ENCODE peak calls at places on chromosomes 6 and 20, in seven cellular contexts. One of them, this sample, is unnamed.

GRCh38 chr6:46490425-46491200 is 636 bp downstream of the RCAN2 start:
- DNase-seq in central memory CD4-positive, alpha-beta T cell: no peak
- DNase-seq in activated CD4-positive, alpha-beta T cell treated with anti-CD3 and anti-CD28 coated beads for 24 hours: no peak
- DNase-seq in NCI-H2171 treated with DMSO at 0.1 percent for 48 hours: no peak
- DNase-seq in NCI-H446: no peak
- DNase-seq in D341Med: peak
- DNase-seq in AG10803: no peak
- DNase-seq in this sample: peak

GRCh38 chr6:20438462-20439070 is 36.9 kb downstream of the E2F3 start:
- DNase-seq in central memory CD4-positive, alpha-beta T cell: no peak
- DNase-seq in activated CD4-positive, alpha-beta T cell treated with anti-CD3 and anti-CD28 coated beads for 24 hours: no peak
- DNase-seq in NCI-H2171 treated with DMSO at 0.1 percent for 48 hours: peak
- DNase-seq in NCI-H446: peak
- DNase-seq in D341Med: no peak
- DNase-seq in AG10803: no peak
- DNase-seq in this sample: no peak

GRCh38 chr6:25166955-25167753 is 112.0 kb upstream of the CARMIL1 start:
- DNase-seq in central memory CD4-positive, alpha-beta T cell: no peak
- DNase-seq in activated CD4-positive, alpha-beta T cell treated with anti-CD3 and anti-CD28 coated beads for 24 hours: no peak
- DNase-seq in NCI-H2171 treated with DMSO at 0.1 percent for 48 hours: peak
- DNase-seq in NCI-H446: no peak
- DNase-seq in D341Med: no peak
- DNase-seq in AG10803: no peak
- DNase-seq in this sample: no peak

GRCh38 chr6:75609639-75610590 is 8.2 kb downstream of the SENP6 start:
- DNase-seq in central memory CD4-positive, alpha-beta T cell: no peak
- DNase-seq in activated CD4-positive, alpha-beta T cell treated with anti-CD3 and anti-CD28 coated beads for 24 hours: no peak
- DNase-seq in NCI-H2171 treated with DMSO at 0.1 percent for 48 hours: no peak
- DNase-seq in NCI-H446: no peak
- DNase-seq in D341Med: no peak
- DNase-seq in AG10803: peak
- DNase-seq in this sample: peak

GRCh38 chr6:125469915-125470314 is 168.1 kb upstream of the HDDC2 start:
- DNase-seq in central memory CD4-positive, alpha-beta T cell: no peak
- DNase-seq in activated CD4-positive, alpha-beta T cell treated with anti-CD3 and anti-CD28 coated beads for 24 hours: no peak
- DNase-seq in NCI-H2171 treated with DMSO at 0.1 percent for 48 hours: no peak
- DNase-seq in NCI-H446: no peak
- DNase-seq in D341Med: no peak
- DNase-seq in AG10803: no peak
- DNase-seq in this sample: no peak

GRCh38 chr6:86937219-86938079 is at the start of gene HTR1E:
- DNase-seq in central memory CD4-positive, alpha-beta T cell: no peak
- DNase-seq in activated CD4-positive, alpha-beta T cell treated with anti-CD3 and anti-CD28 coated beads for 24 hours: peak
- DNase-seq in NCI-H2171 treated with DMSO at 0.1 percent for 48 hours: peak
- DNase-seq in NCI-H446: peak
- DNase-seq in D341Med: peak
- DNase-seq in AG10803: no peak
- DNase-seq in this sample: peak

GRCh38 chr20:23669866-23670265 is 19.0 kb downstream of the CST4 start:
- DNase-seq in central memory CD4-positive, alpha-beta T cell: no peak
- DNase-seq in activated CD4-positive, alpha-beta T cell treated with anti-CD3 and anti-CD28 coated beads for 24 hours: no peak
- DNase-seq in NCI-H2171 treated with DMSO at 0.1 percent for 48 hours: no peak
- DNase-seq in NCI-H446: no peak
- DNase-seq in D341Med: no peak
- DNase-seq in AG10803: no peak
- DNase-seq in this sample: no peak

GRCh38 chr6:56222509-56222908 is 24.9 kb downstream of the COL21A1 start:
- DNase-seq in central memory CD4-positive, alpha-beta T cell: no peak
- DNase-seq in activated CD4-positive, alpha-beta T cell treated with anti-CD3 and anti-CD28 coated beads for 24 hours: no peak
- DNase-seq in NCI-H2171 treated with DMSO at 0.1 percent for 48 hours: no peak
- DNase-seq in NCI-H446: no peak
- DNase-seq in D341Med: no peak
- DNase-seq in AG10803: peak
- DNase-seq in this sample: no peak

GRCh38 chr20:38369387-38369786 is 23.1 kb downstream of the LBP start:
- DNase-seq in central memory CD4-positive, alpha-beta T cell: no peak
- DNase-seq in activated CD4-positive, alpha-beta T cell treated with anti-CD3 and anti-CD28 coated beads for 24 hours: no peak
- DNase-seq in NCI-H2171 treated with DMSO at 0.1 percent for 48 hours: no peak
- DNase-seq in NCI-H446: peak
- DNase-seq in D341Med: no peak
- DNase-seq in AG10803: no peak
- DNase-seq in this sample: peak

GRCh38 chr6:11201772-11202512 is 30.5 kb downstream of the NEDD9 start:
- DNase-seq in central memory CD4-positive, alpha-beta T cell: no peak
- DNase-seq in activated CD4-positive, alpha-beta T cell treated with anti-CD3 and anti-CD28 coated beads for 24 hours: no peak
- DNase-seq in NCI-H2171 treated with DMSO at 0.1 percent for 48 hours: no peak
- DNase-seq in NCI-H446: no peak
- DNase-seq in D341Med: no peak
- DNase-seq in AG10803: no peak
- DNase-seq in this sample: no peak

GRCh38 chr20:57397693-57398108 is 6.5 kb downstream of the RBM38 start:
- DNase-seq in central memory CD4-positive, alpha-beta T cell: peak
- DNase-seq in activated CD4-positive, alpha-beta T cell treated with anti-CD3 and anti-CD28 coated beads for 24 hours: no peak
- DNase-seq in NCI-H2171 treated with DMSO at 0.1 percent for 48 hours: no peak
- DNase-seq in NCI-H446: no peak
- DNase-seq in D341Med: no peak
- DNase-seq in AG10803: no peak
- DNase-seq in this sample: no peak

GRCh38 chr6:47047479-47048411 is 5.6 kb upstream of the ADGRF1 start:
- DNase-seq in central memory CD4-positive, alpha-beta T cell: no peak
- DNase-seq in activated CD4-positive, alpha-beta T cell treated with anti-CD3 and anti-CD28 coated beads for 24 hours: no peak
- DNase-seq in NCI-H2171 treated with DMSO at 0.1 percent for 48 hours: peak
- DNase-seq in NCI-H446: peak
- DNase-seq in D341Med: peak
- DNase-seq in AG10803: peak
- DNase-seq in this sample: peak

GRCh38 chr6:134647861-134648260 is 302.0 kb downstream of the ALDH8A1 start:
- DNase-seq in central memory CD4-positive, alpha-beta T cell: no peak
- DNase-seq in activated CD4-positive, alpha-beta T cell treated with anti-CD3 and anti-CD28 coated beads for 24 hours: no peak
- DNase-seq in NCI-H2171 treated with DMSO at 0.1 percent for 48 hours: no peak
- DNase-seq in NCI-H446: no peak
- DNase-seq in D341Med: no peak
- DNase-seq in AG10803: peak
- DNase-seq in this sample: no peak

GRCh38 chr6:33299237-33299944 is 649 bp upstream of the RGL2 start:
- DNase-seq in central memory CD4-positive, alpha-beta T cell: peak
- DNase-seq in activated CD4-positive, alpha-beta T cell treated with anti-CD3 and anti-CD28 coated beads for 24 hours: peak
- DNase-seq in NCI-H2171 treated with DMSO at 0.1 percent for 48 hours: peak
- DNase-seq in NCI-H446: peak
- DNase-seq in D341Med: peak
- DNase-seq in AG10803: peak
- DNase-seq in this sample: peak

GRCh38 chr20:2986466-2986865 is 57.0 kb upstream of the GNRH2 start:
- DNase-seq in central memory CD4-positive, alpha-beta T cell: no peak
- DNase-seq in activated CD4-positive, alpha-beta T cell treated with anti-CD3 and anti-CD28 coated beads for 24 hours: peak
- DNase-seq in NCI-H2171 treated with DMSO at 0.1 percent for 48 hours: no peak
- DNase-seq in NCI-H446: no peak
- DNase-seq in D341Med: no peak
- DNase-seq in AG10803: peak
- DNase-seq in this sample: peak

GRCh38 chr20:61397146-61397545 is 145.1 kb downstream of the CDH4 start:
- DNase-seq in central memory CD4-positive, alpha-beta T cell: no peak
- DNase-seq in activated CD4-positive, alpha-beta T cell treated with anti-CD3 and anti-CD28 coated beads for 24 hours: no peak
- DNase-seq in NCI-H2171 treated with DMSO at 0.1 percent for 48 hours: no peak
- DNase-seq in NCI-H446: no peak
- DNase-seq in D341Med: no peak
- DNase-seq in AG10803: no peak
- DNase-seq in this sample: no peak

GRCh38 chr20:6744171-6744570 is 23.3 kb upstream of the BMP2 start:
- DNase-seq in central memory CD4-positive, alpha-beta T cell: no peak
- DNase-seq in activated CD4-positive, alpha-beta T cell treated with anti-CD3 and anti-CD28 coated beads for 24 hours: no peak
- DNase-seq in NCI-H2171 treated with DMSO at 0.1 percent for 48 hours: no peak
- DNase-seq in NCI-H446: no peak
- DNase-seq in D341Med: no peak
- DNase-seq in AG10803: no peak
- DNase-seq in this sample: no peak

GRCh38 chr20:56828402-56828801 is 199.3 kb downstream of the TFAP2C start:
- DNase-seq in central memory CD4-positive, alpha-beta T cell: no peak
- DNase-seq in activated CD4-positive, alpha-beta T cell treated with anti-CD3 and anti-CD28 coated beads for 24 hours: no peak
- DNase-seq in NCI-H2171 treated with DMSO at 0.1 percent for 48 hours: no peak
- DNase-seq in NCI-H446: no peak
- DNase-seq in D341Med: no peak
- DNase-seq in AG10803: peak
- DNase-seq in this sample: no peak

GRCh38 chr6:33314943-33315752 is 1.3 kb upstream of the TAPBP start:
- DNase-seq in central memory CD4-positive, alpha-beta T cell: no peak
- DNase-seq in activated CD4-positive, alpha-beta T cell treated with anti-CD3 and anti-CD28 coated beads for 24 hours: no peak
- DNase-seq in NCI-H2171 treated with DMSO at 0.1 percent for 48 hours: no peak
- DNase-seq in NCI-H446: no peak
- DNase-seq in D341Med: no peak
- DNase-seq in AG10803: no peak
- DNase-seq in this sample: no peak

GRCh38 chr6:17178754-17179153 is 76.9 kb downstream of the STMND1 start:
- DNase-seq in central memory CD4-positive, alpha-beta T cell: no peak
- DNase-seq in activated CD4-positive, alpha-beta T cell treated with anti-CD3 and anti-CD28 coated beads for 24 hours: no peak
- DNase-seq in NCI-H2171 treated with DMSO at 0.1 percent for 48 hours: peak
- DNase-seq in NCI-H446: peak
- DNase-seq in D341Med: no peak
- DNase-seq in AG10803: no peak
- DNase-seq in this sample: peak

GRCh38 chr6:25083784-25084507 is 148.2 kb upstream of the RIPOR2 start:
- DNase-seq in central memory CD4-positive, alpha-beta T cell: no peak
- DNase-seq in activated CD4-positive, alpha-beta T cell treated with anti-CD3 and anti-CD28 coated beads for 24 hours: no peak
- DNase-seq in NCI-H2171 treated with DMSO at 0.1 percent for 48 hours: no peak
- DNase-seq in NCI-H446: no peak
- DNase-seq in D341Med: no peak
- DNase-seq in AG10803: no peak
- DNase-seq in this sample: no peak

GRCh38 chr6:168937061-168937460 is 316.6 kb downstream of the THBS2 start:
- DNase-seq in central memory CD4-positive, alpha-beta T cell: no peak
- DNase-seq in activated CD4-positive, alpha-beta T cell treated with anti-CD3 and anti-CD28 coated beads for 24 hours: no peak
- DNase-seq in NCI-H2171 treated with DMSO at 0.1 percent for 48 hours: no peak
- DNase-seq in NCI-H446: no peak
- DNase-seq in D341Med: no peak
- DNase-seq in AG10803: peak
- DNase-seq in this sample: no peak

GRCh38 chr20:57387463-57387862 is 3.7 kb upstream of the RBM38 start:
- DNase-seq in central memory CD4-positive, alpha-beta T cell: no peak
- DNase-seq in activated CD4-positive, alpha-beta T cell treated with anti-CD3 and anti-CD28 coated beads for 24 hours: no peak
- DNase-seq in NCI-H2171 treated with DMSO at 0.1 percent for 48 hours: no peak
- DNase-seq in NCI-H446: no peak
- DNase-seq in D341Med: no peak
- DNase-seq in AG10803: no peak
- DNase-seq in this sample: no peak

GRCh38 chr6:67131827-67132226 is 1424.8 kb upstream of the EYS start:
- DNase-seq in central memory CD4-positive, alpha-beta T cell: no peak
- DNase-seq in activated CD4-positive, alpha-beta T cell treated with anti-CD3 and anti-CD28 coated beads for 24 hours: no peak
- DNase-seq in NCI-H2171 treated with DMSO at 0.1 percent for 48 hours: no peak
- DNase-seq in NCI-H446: peak
- DNase-seq in D341Med: no peak
- DNase-seq in AG10803: no peak
- DNase-seq in this sample: no peak

GRCh38 chr20:58102252-58102651 is 126.2 kb downstream of the ANKRD60 start:
- DNase-seq in central memory CD4-positive, alpha-beta T cell: no peak
- DNase-seq in activated CD4-positive, alpha-beta T cell treated with anti-CD3 and anti-CD28 coated beads for 24 hours: no peak
- DNase-seq in NCI-H2171 treated with DMSO at 0.1 percent for 48 hours: no peak
- DNase-seq in NCI-H446: no peak
- DNase-seq in D341Med: no peak
- DNase-seq in AG10803: peak
- DNase-seq in this sample: no peak

GRCh38 chr6:130829333-130829910 is 2.2 kb downstream of the SMLR1 start:
- DNase-seq in central memory CD4-positive, alpha-beta T cell: no peak
- DNase-seq in activated CD4-positive, alpha-beta T cell treated with anti-CD3 and anti-CD28 coated beads for 24 hours: no peak
- DNase-seq in NCI-H2171 treated with DMSO at 0.1 percent for 48 hours: no peak
- DNase-seq in NCI-H446: no peak
- DNase-seq in D341Med: no peak
- DNase-seq in AG10803: no peak
- DNase-seq in this sample: no peak

GRCh38 chr6:166655713-166656265 is 28.7 kb upstream of the RPS6KA2 start:
- DNase-seq in central memory CD4-positive, alpha-beta T cell: no peak
- DNase-seq in activated CD4-positive, alpha-beta T cell treated with anti-CD3 and anti-CD28 coated beads for 24 hours: no peak
- DNase-seq in NCI-H2171 treated with DMSO at 0.1 percent for 48 hours: no peak
- DNase-seq in NCI-H446: no peak
- DNase-seq in D341Med: no peak
- DNase-seq in AG10803: no peak
- DNase-seq in this sample: no peak

GRCh38 chr20:36717657-36718056 is 28.2 kb downstream of the NDRG3 start:
- DNase-seq in central memory CD4-positive, alpha-beta T cell: peak
- DNase-seq in activated CD4-positive, alpha-beta T cell treated with anti-CD3 and anti-CD28 coated beads for 24 hours: no peak
- DNase-seq in NCI-H2171 treated with DMSO at 0.1 percent for 48 hours: no peak
- DNase-seq in NCI-H446: no peak
- DNase-seq in D341Med: no peak
- DNase-seq in AG10803: peak
- DNase-seq in this sample: peak

GRCh38 chr6:72524011-72524645 is 97.7 kb upstream of the KCNQ5 start:
- DNase-seq in central memory CD4-positive, alpha-beta T cell: no peak
- DNase-seq in activated CD4-positive, alpha-beta T cell treated with anti-CD3 and anti-CD28 coated beads for 24 hours: no peak
- DNase-seq in NCI-H2171 treated with DMSO at 0.1 percent for 48 hours: peak
- DNase-seq in NCI-H446: peak
- DNase-seq in D341Med: peak
- DNase-seq in AG10803: no peak
- DNase-seq in this sample: peak

GRCh38 chr6:149723771-149724417 is 6.0 kb upstream of the LATS1 start:
- DNase-seq in central memory CD4-positive, alpha-beta T cell: peak
- DNase-seq in activated CD4-positive, alpha-beta T cell treated with anti-CD3 and anti-CD28 coated beads for 24 hours: no peak
- DNase-seq in NCI-H2171 treated with DMSO at 0.1 percent for 48 hours: peak
- DNase-seq in NCI-H446: peak
- DNase-seq in D341Med: peak
- DNase-seq in AG10803: peak
- DNase-seq in this sample: peak